ENCODE peak calls at places on chromosomes 12 and 14, in four cellular contexts. D is astrocyte, H is OCI-LY7, Y is PC-3. S is an unnamed sample.

GRCh38 chr14:105180598-105181528 is at the start of gene NUDT14:
- DNase-seq in Y (peak; percentile 77), H (peak; percentile 84), D (no peak), S (peak; percentile 68)

GRCh38 chr14:37063467-37064240 is 108.8 kb downstream of the SLC25A21 start:
- DNase-seq in H (no peak), Y (no peak), D (peak; percentile 10), S (no peak)

GRCh38 chr14:105168496-105168978 is at the start of gene JAG2:
- DNase-seq in Y (peak; percentile 61), D (peak; percentile 19), H (peak; percentile 64), S (peak; percentile 68)

GRCh38 chr12:63083046-63083445 is 68.0 kb downstream of the AVPR1A start:
- DNase-seq in Y (no peak), D (no peak), H (no peak), S (no peak)

GRCh38 chr12:15592934-15593333 is 196.3 kb downstream of the EPS8 start:
- DNase-seq in D (peak; percentile 7), Y (no peak), H (no peak), S (no peak)

GRCh38 chr12:105492591-105492990 is 162.1 kb downstream of the C12orf75 start:
- DNase-seq in D (peak; percentile 96), H (no peak), Y (no peak), S (no peak)

GRCh38 chr14:93085916-93086315 is 29.8 kb downstream of the ITPK1 start:
- DNase-seq in Y (peak; percentile 45), D (peak; percentile 24), H (no peak), S (peak; percentile 55)

GRCh38 chr12:50221228-50222008 is 54.2 kb upstream of the CERS5 start:
- DNase-seq in H (peak; percentile 67), D (peak; percentile 83), Y (peak; percentile 73), S (peak; percentile 66)

GRCh38 chr12:442235-442884 is 17.4 kb upstream of the B4GALNT3 start:
- DNase-seq in D (no peak), Y (peak; percentile 82), H (peak; percentile 41), S (peak; percentile 32)

GRCh38 chr14:79091381-79091963 is 921.3 kb downstream of the NRXN3 start:
- DNase-seq in H (no peak), D (no peak), Y (no peak), S (no peak)

GRCh38 chr12:28865776-28866175 is 283.3 kb upstream of the FAR2 start:
- DNase-seq in H (no peak), Y (no peak), D (peak; percentile 55), S (no peak)

GRCh38 chr12:106953352-106954260 is 2.1 kb upstream of the TMEM263 start:
- DNase-seq in Y (peak; percentile 58), D (peak; percentile 26), H (no peak), S (no peak)

GRCh38 chr12:89418228-89418910 is 66.1 kb upstream of the DUSP6 start:
- DNase-seq in D (no peak), Y (no peak), H (no peak), S (no peak)

GRCh38 chr14:99579903-99580570 is 24.0 kb downstream of the CCDC85C start:
- DNase-seq in H (peak; percentile 17), D (peak; percentile 95), Y (peak; percentile 96), S (peak; percentile 63)

GRCh38 chr14:100142073-100143040 is 17.1 kb downstream of the DEGS2 start:
- DNase-seq in D (no peak), H (no peak), Y (no peak), S (no peak)

GRCh38 chr14:90454041-90455000 is 57.5 kb downstream of the CALM1 start:
- DNase-seq in H (peak; percentile 16), D (peak; percentile 89), Y (peak; percentile 22), S (no peak)

GRCh38 chr14:34711169-34711568 is 3.2 kb downstream of the CFL2 start:
- DNase-seq in Y (peak; percentile 33), H (peak; percentile 83), D (peak; percentile 91), S (peak; percentile 54)

GRCh38 chr12:25835385-25835784 is 123.1 kb upstream of the RASSF8 start:
- DNase-seq in D (peak; percentile 25), H (no peak), Y (no peak), S (no peak)

GRCh38 chr12:87687362-87687761 is 341.8 kb downstream of the C12orf50 start:
- DNase-seq in D (peak; percentile 63), H (no peak), Y (no peak), S (no peak)

GRCh38 chr14:61611880-61612630 is 83.3 kb upstream of the HIF1A start:
- DNase-seq in Y (no peak), H (no peak), D (no peak), S (no peak)

GRCh38 chr14:58708004-58708403 is 70.2 kb downstream of the DACT1 start:
- DNase-seq in D (no peak), H (no peak), Y (no peak), S (no peak)

GRCh38 chr12:26878661-26879119 is 45.7 kb upstream of the ITPR2 start:
- DNase-seq in H (peak; percentile 87), Y (no peak), D (peak; percentile 11), S (no peak)

DNA sequence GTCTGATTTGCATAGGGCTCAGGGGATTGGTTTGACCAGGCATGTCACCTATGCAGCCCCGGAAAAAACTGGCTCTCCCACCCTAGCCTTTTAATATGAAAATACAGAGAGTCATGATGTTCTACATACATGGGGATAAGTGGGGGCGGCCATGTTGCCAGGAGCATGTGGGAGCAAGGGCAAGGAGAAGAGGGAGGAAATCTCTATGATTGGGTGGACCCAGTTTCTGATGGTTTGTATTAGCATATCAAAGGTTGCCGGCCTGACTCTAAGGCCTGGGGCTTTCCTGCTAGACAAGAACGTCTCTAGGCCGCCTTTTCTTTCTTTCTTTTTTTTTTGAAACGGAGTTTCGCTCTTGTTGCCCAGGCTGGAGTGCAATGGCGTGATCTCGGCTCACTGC is 123.4 kb upstream of the CPSF6 start:
- DNase-seq in Y (no peak), H (no peak), D (no peak), S (no peak)
- H2AFZ ChIP-seq in Y (no peak overlapping the region), H (no peak overlapping the region), D (no peak overlapping the region), S (no peak overlapping the region)

GRCh38 chr12:82593901-82594396 is 92.8 kb upstream of the TMTC2 start:
- DNase-seq in D (no peak), Y (no peak), H (no peak), S (no peak)
- H3K4me3 ChIP-seq in D (no peak overlapping the region), Y (no peak overlapping the region), H (no peak overlapping the region), S (no peak overlapping the region)

DNA sequence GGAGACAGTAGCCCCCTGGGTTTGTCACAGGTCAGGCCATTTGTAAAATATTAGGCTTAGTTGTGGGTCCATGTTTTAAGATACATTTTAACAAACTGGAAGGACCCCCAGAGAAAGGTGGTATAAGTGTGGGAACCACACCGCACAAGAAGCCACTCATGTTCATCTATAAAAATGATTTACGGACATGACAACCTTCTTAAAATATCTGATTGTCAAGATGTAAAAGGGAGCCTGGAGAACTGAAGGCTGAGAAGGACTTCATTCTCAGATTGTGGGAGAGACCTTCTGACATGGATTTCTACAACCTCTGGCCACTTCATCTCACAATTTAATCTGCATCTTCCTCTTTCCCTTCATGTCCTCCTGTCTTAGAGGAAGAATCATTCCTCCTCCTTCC is 102.4 kb downstream of the VCPKMT start:
- DNase-seq in H (no peak), Y (no peak), D (no peak), S (no peak)
- H2AFZ ChIP-seq in H (no peak overlapping the region), Y (peak overlapping the region; percentile 4), D (no peak overlapping the region), S (peak overlapping the region; percentile 14)

GRCh38 chr12:52945389-52946232 is 3.3 kb upstream of the KRT18 start:
- DNase-seq in D (peak; percentile 90), Y (peak; percentile 67), H (no peak), S (peak; percentile 33)

GRCh38 chr12:52946334-52946733 is 2.6 kb upstream of the KRT18 start:
- DNase-seq in H (no peak), Y (no peak), D (no peak), S (peak; percentile 17)

GRCh38 chr12:52946797-52947547 is 1.9 kb upstream of the KRT18 start:
- DNase-seq in Y (peak; percentile 73), D (peak; percentile 51), H (no peak), S (no peak)

GRCh38 chr12:52949413-52950331 is 754 bp downstream of the KRT18 start:
- DNase-seq in Y (peak; percentile 96), H (no peak), D (peak; percentile 95), S (peak; percentile 93)

DNA sequence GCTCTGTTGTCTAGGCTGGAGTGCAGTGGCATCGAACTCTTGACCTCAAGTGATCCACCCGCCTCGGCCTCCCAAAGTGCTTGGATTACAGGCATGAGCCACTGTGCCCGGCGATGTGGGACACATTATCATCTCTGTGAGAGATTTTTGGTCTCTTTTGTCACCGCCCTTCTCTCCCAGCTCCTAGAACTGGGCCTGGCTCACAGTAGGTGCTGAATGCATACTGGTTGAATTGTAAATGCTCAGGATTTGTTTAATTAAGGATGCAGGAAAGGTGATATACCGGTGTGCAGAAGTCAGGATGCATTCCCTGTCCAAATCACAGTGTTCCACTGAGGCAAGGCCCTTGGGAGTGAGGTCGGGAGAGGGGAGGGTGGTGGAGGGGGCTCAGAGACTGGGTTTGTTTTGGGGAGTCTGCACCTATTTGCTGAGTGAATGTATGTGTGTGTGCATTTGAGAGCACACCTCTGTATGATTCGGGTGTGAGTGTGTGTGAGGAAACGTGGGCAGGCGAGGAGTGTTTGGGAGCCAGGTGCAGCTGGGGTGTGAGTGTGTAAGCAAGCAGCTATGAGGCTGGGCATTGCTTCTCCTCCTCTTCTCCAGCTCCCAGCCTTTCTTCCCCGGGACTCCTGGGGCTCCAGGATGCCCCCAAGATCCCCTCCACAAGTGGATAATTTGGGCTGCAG is 1.0 kb upstream of the KRT18 start:
- DNase-seq in Y (no peak), H (no peak), D (no peak), S (no peak)
- H3K4me3 ChIP-seq in Y (peak overlapping the region; percentile 94), H (no peak overlapping the region), D (peak overlapping the region; percentile 97), S (no peak overlapping the region)

GRCh38 chr12:51263341-51263740 is 6.9 kb downstream of the SMAGP start:
- DNase-seq in D (no peak), H (no peak), Y (no peak), S (no peak)
- H2AFZ ChIP-seq in D (no peak overlapping the region), H (no peak overlapping the region), Y (no peak overlapping the region), S (no peak overlapping the region)